ENCODE peak calls at places on chromosomes 11 and 22, in eight cellular contexts. X, K, H, V, J, A, Y and E are unnamed samples.
A peak's percentile ranks its signal among the peaks of the same experiment; 100 is the strongest.

GRCh38 chr11:128903248-128904041 is 12.3 kb downstream of the KCNJ5 start:
- DNase-seq in J (no peak), X (no peak), Y (no peak), K (peak; percentile 44), V (no peak), H (no peak), A (peak; percentile 27), E (no peak)

GRCh38 chr11:15937601-15938361 is 418.6 kb downstream of the SOX6 start:
- DNase-seq in A (no peak), Y (no peak), H (peak; percentile 2), K (no peak), X (no peak), J (no peak), V (no peak), E (no peak)

GRCh38 chr11:45391168-45391850 is 105.2 kb upstream of the SYT13 start:
- DNase-seq in A (no peak), X (no peak), K (no peak), V (no peak), Y (no peak), H (no peak), J (no peak), E (no peak)

GRCh38 chr11:17798716-17799115 is 64.1 kb downstream of the KCNC1 start:
- DNase-seq in X (no peak), A (no peak), K (no peak), J (no peak), H (no peak), Y (peak; percentile 77), V (no peak), E (no peak)

GRCh38 chr22:43152355-43153071 is 1.2 kb downstream of the TSPO start:
- DNase-seq in X (peak; percentile 85), K (peak; percentile 79), J (peak; percentile 93), Y (peak; percentile 85), V (peak; percentile 68), A (peak; percentile 84), H (peak; percentile 27), E (peak; percentile 70)

GRCh38 chr11:129115652-129116585 is 76.2 kb downstream of the ARHGAP32 start:
- DNase-seq in K (no peak), Y (no peak), A (no peak), J (no peak), H (peak; percentile 25), X (no peak), V (peak; percentile 80), E (no peak)

GRCh38 chr11:120793806-120794479 is 230.0 kb upstream of the TBCEL start:
- DNase-seq in A (no peak), J (no peak), X (no peak), H (no peak), K (no peak), Y (no peak), V (no peak), E (no peak)

GRCh38 chr11:15180212-15180814 is 65.6 kb downstream of the INSC start:
- DNase-seq in A (no peak), X (no peak), H (peak; percentile 12), J (no peak), V (no peak), Y (no peak), K (no peak), E (no peak)

GRCh38 chr11:3188496-3189192 is 23.5 kb upstream of the OSBPL5 start:
- DNase-seq in J (no peak), Y (no peak), A (no peak), K (no peak), X (no peak), H (no peak), V (no peak), E (no peak)

GRCh38 chr11:77003954-77004353 is 30.2 kb upstream of the B3GNT6 start:
- DNase-seq in H (no peak), K (no peak), A (no peak), V (peak; percentile 90), X (no peak), J (no peak), Y (no peak), E (no peak)

GRCh38 chr22:47121791-47122190 is 359.3 kb downstream of the TBC1D22A start:
- DNase-seq in A (no peak), H (no peak), X (no peak), V (no peak), J (no peak), Y (no peak), K (no peak), E (no peak)

GRCh38 chr11:21894492-21894891 is 298.4 kb upstream of the ANO5 start:
- DNase-seq in H (no peak), Y (no peak), K (no peak), X (no peak), A (no peak), V (no peak), J (no peak), E (no peak)

GRCh38 chr11:128346808-128347207 is 240.6 kb downstream of the ETS1 start:
- DNase-seq in H (no peak), X (peak; percentile 44), Y (no peak), J (no peak), K (no peak), A (no peak), V (peak; percentile 91), E (peak; percentile 18)

GRCh38 chr11:92703431-92703830 is 266.0 kb upstream of the MTNR1B start:
- DNase-seq in A (peak; percentile 7), H (no peak), Y (no peak), V (peak; percentile 10), K (no peak), X (no peak), J (no peak), E (no peak)

GRCh38 chr11:35943761-35944502 is at the start of gene LDLRAD3:
- DNase-seq in J (peak; percentile 70), V (peak; percentile 70), H (peak; percentile 68), K (peak; percentile 76), X (peak; percentile 77), A (peak; percentile 81), Y (peak; percentile 91), E (peak; percentile 70)

GRCh38 chr11:128018692-128019091 is 568.7 kb downstream of the ETS1 start:
- DNase-seq in J (no peak), K (no peak), X (no peak), Y (no peak), A (no peak), V (no peak), H (no peak), E (no peak)

GRCh38 chr11:134041349-134041748 is 27.5 kb upstream of the JAM3 start:
- DNase-seq in H (no peak), X (no peak), K (no peak), Y (no peak), J (no peak), V (no peak), A (no peak), E (no peak)

GRCh38 chr11:33588056-33588455 is 112.6 kb downstream of the C11orf91 start:
- DNase-seq in A (no peak), Y (no peak), H (no peak), V (no peak), J (no peak), K (no peak), X (no peak), E (no peak)

DNA sequence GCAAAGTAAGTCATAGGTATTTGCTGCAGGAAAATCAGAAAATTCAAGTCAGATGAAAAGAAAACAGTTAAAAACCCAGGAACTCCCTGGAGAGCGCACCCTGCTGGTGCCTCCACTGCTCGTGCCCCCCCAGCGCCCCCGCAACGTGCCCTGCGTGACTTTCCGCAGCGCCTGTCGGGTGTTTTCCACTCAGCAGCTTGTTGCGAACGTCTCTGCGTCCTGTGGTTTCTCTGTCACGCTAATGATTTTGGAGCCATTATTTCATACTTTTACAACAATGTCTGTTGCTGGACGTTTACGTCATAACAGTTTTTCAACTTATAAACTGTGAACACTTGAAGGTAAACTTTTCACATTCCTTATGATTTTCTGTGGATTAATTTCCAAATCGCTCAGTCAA is 5.0 kb downstream of the CRELD2 start:
- DNase-seq in V (no peak), K (no peak), A (no peak), J (no peak), Y (no peak), X (no peak), H (no peak), E (no peak)
- TF ChIP-seq CTCF in V (peak; percentile 38), K (no peak), A (no peak), J (no peak), Y (no peak), X (no peak), H (peak; percentile 65), E (no peak)

DNA sequence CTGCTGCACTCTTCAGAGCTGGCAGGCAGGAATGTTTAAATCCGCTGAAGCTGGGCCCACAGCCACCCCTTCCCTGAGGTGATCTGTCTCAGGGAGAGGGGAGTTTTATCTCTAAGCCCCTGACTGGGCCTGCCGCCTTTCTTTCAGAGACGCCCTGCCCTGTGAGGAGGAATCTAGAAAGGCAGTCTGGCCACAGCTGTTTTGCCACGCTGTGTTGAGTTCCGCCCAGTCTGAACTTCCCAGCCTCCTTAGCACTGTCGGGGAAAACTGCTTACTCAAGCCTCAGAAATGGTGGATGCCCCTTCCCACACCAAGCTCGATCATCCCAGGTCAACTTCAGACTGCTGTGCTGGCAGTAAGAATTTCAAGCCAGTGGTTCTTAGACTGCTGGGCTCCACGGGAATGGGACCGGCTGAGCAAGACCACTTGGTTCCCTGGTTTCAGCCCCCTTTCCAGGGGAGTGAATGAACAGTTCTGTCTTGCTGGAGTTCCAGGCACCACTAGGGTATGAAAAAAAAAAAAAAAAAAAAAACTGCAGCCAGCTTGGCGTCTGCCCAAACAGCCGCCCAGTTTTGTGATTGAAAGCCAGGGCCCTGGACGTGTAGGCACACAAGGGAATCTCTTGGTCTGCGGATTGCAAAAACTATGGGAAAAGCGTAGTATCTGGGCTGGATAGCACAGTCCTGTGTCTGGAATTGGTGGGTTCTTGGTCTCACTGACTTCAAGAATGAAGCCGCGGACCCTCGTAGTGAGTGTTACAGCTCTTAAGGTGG is 127.4 kb downstream of the SPON1 start:
- DNase-seq in J (no peak), H (no peak), V (no peak), Y (no peak), A (no peak), X (no peak), K (no peak), E (no peak)
- TF ChIP-seq CTCF in J (no peak), H (no peak), V (no peak), Y (no peak), A (no peak), X (no peak), K (no peak), E (no peak)

DNA sequence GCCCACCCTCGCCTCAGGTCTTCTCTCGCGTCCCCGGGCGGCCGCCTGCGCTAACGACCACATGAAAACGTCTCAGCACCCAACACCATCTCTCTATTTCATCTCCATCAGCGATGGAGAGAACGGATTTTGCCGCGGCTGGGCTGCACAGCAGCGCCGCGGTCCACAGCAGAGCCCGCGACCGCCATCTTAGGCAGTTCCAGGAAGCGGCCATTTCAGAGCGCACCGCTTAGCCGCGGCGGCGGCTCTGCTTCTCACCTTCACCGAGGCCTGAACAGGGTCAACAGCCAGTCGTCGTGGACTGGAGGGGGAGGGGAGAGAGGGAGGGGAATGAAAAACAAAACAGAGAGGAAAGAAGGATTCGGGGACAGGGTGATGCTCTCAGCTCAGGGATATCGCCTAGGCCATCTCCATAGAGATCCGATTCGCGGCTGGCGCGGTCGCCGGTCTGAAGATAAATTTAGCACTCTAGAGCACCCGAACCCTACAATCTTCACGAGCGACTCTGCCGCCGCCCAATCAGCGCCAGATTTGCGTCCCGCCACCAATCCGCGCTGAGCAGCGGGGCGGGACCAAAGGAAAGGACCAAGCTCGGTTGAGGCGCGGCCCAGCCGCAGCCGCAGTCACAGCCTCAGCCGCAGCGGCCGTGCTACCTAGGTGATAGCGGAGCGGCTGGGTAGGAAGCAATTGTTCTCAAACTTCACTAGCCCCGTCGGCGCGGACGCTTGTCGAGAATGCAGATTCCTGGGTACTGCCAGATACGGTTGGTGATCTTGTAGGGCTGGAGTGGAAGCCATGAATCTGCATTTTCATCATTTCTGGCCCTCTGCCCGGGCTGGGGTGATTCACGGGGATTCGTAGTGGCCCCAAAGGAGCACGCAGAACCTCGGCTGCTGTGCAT is at the start of gene ZBED5:
- DNase-seq in K (peak; percentile 97), J (peak; percentile 99), A (peak; percentile 98), V (peak; percentile 97), H (peak; percentile 97), X (peak; percentile 99), Y (peak; percentile 98), E (peak; percentile 95)
- TF ChIP-seq CTCF in K (no peak), J (no peak), A (peak; percentile 8), V (no peak), H (peak; percentile 64), X (peak; percentile 16), Y (peak; percentile 26), E (no peak)

GRCh38 chr11:62981743-62982142 is 3.0 kb downstream of the SLC22A6 start:
- DNase-seq in K (no peak), J (no peak), X (no peak), A (no peak), Y (no peak), H (no peak), V (no peak), E (no peak)
- TF ChIP-seq CTCF in K (no peak), J (no peak), X (no peak), A (no peak), Y (no peak), H (no peak), V (no peak), E (no peak)